ENCODE peak calls at places on chromosomes 16 and 17, in ten cellular contexts. U is prostate gland, K is HCT116, P is breast epithelium, T is upper lobe of left lung, N is lower leg skin, X is right lobe of liver, V is IMR-90, Y is A549, E is tibial nerve. B is an unnamed sample.

GRCh38 chr17:55266051-55266957 is 1.5 kb downstream of the HLF start:
- DNase-seq in U (no peak), K (no peak), P (no peak), T (peak; percentile 60), N (no peak), X (no peak), V (no peak), Y (no peak), E (no peak), B (no peak)

GRCh38 chr16:72740346-72740745 is 307.6 kb downstream of the ZFHX3 start:
- DNase-seq in U (no peak), K (no peak), P (no peak), T (no peak), N (no peak), X (no peak), V (peak; percentile 43), Y (no peak), E (no peak), B (no peak)

GRCh38 chr16:49094471-49094870 is 187.2 kb downstream of the CBLN1 start:
- DNase-seq in U (no peak), K (no peak), P (no peak), T (no peak), N (no peak), X (no peak), V (no peak), Y (no peak), E (no peak), B (no peak)

GRCh38 chr17:14061666-14062560 is 7.4 kb upstream of the COX10 start:
- DNase-seq in U (peak; percentile 23), K (no peak), P (no peak), T (peak; percentile 79), N (no peak), X (no peak), V (peak; percentile 84), Y (no peak), E (no peak), B (peak; percentile 21)

GRCh38 chr16:53511403-53512280 is 8.6 kb upstream of the AKTIP start:
- DNase-seq in U (no peak), K (no peak), P (no peak), T (peak; percentile 57), N (peak; percentile 64), X (peak; percentile 73), V (no peak), Y (peak; percentile 32), E (no peak), B (no peak)

GRCh38 chr17:1173456-1174370 is 6.1 kb downstream of the ABR start:
- DNase-seq in U (no peak), K (no peak), P (no peak), T (no peak), N (no peak), X (no peak), V (no peak), Y (no peak), E (no peak), B (peak; percentile 69)

GRCh38 chr17:4406386-4406785 is 27.4 kb upstream of the SPNS3 start:
- DNase-seq in U (no peak), K (no peak), P (no peak), T (no peak), N (no peak), X (no peak), V (no peak), Y (no peak), E (no peak), B (no peak)

GRCh38 chr17:37671028-37671812 is 28.0 kb upstream of the DDX52 start:
- DNase-seq in U (no peak), K (no peak), P (no peak), T (no peak), N (no peak), X (no peak), V (no peak), Y (no peak), E (no peak), B (no peak)

GRCh38 chr17:7709031-7709430 is 4.0 kb downstream of the EFNB3 start:
- DNase-seq in U (no peak), K (no peak), P (no peak), T (no peak), N (no peak), X (no peak), V (no peak), Y (no peak), E (no peak), B (no peak)

GRCh38 chr17:66855204-66855603 is 20.3 kb downstream of the CACNG5 start:
- DNase-seq in U (no peak), K (no peak), P (no peak), T (no peak), N (peak; percentile 76), X (no peak), V (no peak), Y (no peak), E (no peak), B (no peak)

GRCh38 chr16:85083051-85083639 is 29.1 kb downstream of the CIBAR2 start:
- DNase-seq in U (no peak), K (no peak), P (no peak), T (no peak), N (no peak), X (no peak), V (peak; percentile 27), Y (no peak), E (no peak), B (no peak)

GRCh38 chr16:87297918-87298631 is 19.1 kb downstream of the C16orf95 start:
- DNase-seq in U (no peak), K (no peak), P (no peak), T (no peak), N (no peak), X (no peak), V (peak; percentile 10), Y (no peak), E (no peak), B (no peak)

GRCh38 chr17:67569873-67570272 is 147.9 kb upstream of the NOL11 start:
- DNase-seq in U (no peak), K (no peak), P (no peak), T (no peak), N (no peak), X (no peak), V (no peak), Y (no peak), E (no peak), B (no peak)

GRCh38 chr17:37737971-37738370 is 6.9 kb downstream of the HNF1B start:
- DNase-seq in U (no peak), K (no peak), P (no peak), T (no peak), N (no peak), X (no peak), V (peak; percentile 61), Y (no peak), E (no peak), B (no peak)

GRCh38 chr16:49183911-49184310 is 97.7 kb downstream of the CBLN1 start:
- DNase-seq in U (no peak), K (peak; percentile 31), P (no peak), T (no peak), N (no peak), X (no peak), V (no peak), Y (peak; percentile 22), E (no peak), B (no peak)

GRCh38 chr17:72878975-72879660 is 213.4 kb downstream of the SLC39A11 start:
- DNase-seq in U (no peak), K (no peak), P (no peak), T (no peak), N (no peak), X (no peak), V (no peak), Y (no peak), E (no peak), B (no peak)

GRCh38 chr17:15955793-15956541 is 11.0 kb downstream of the ADORA2B start:
- DNase-seq in U (no peak), K (no peak), P (no peak), T (no peak), N (no peak), X (no peak), V (no peak), Y (no peak), E (no peak), B (no peak)

GRCh38 chr16:82625066-82625968 is 1.5 kb upstream of the CDH13 start:
- DNase-seq in U (no peak), K (no peak), P (no peak), T (no peak), N (no peak), X (no peak), V (no peak), Y (no peak), E (no peak), B (peak; percentile 57)

GRCh38 chr16:82621796-82622195 is 5.0 kb upstream of the CDH13 start:
- DNase-seq in U (no peak), K (no peak), P (no peak), T (no peak), N (no peak), X (no peak), V (no peak), Y (no peak), E (no peak), B (no peak)
- TF ChIP-seq CTCF in U (no peak), K (no peak), P (no peak), T (no peak), N (no peak), X (no peak), V (peak; percentile 22), Y (peak; percentile 7), E (no peak), B (peak; percentile 28)

DNA sequence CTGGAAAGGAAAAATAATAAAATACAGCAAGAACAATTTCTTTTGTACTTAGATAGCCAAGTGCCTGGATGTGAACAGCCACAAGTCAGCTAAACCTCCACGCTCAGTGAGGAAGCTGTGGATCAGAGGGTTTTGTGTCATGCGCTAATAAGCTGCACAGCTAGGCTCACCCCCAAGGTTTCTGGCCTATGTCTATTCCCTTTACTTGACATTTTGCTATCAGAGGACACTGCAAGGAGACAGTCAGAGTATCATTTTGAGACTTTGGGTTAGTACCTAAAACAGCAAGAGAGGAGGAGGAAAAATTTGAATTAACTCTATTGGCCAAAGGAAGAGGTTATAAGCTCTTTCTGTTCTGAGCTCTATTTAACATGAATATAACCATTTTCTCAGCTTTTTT is 139.3 kb downstream of the KCNJ2 start:
- DNase-seq in U (no peak), K (no peak), P (no peak), T (no peak), N (no peak), X (no peak), V (no peak), Y (no peak), E (no peak), B (no peak)
- H3K4me3 ChIP-seq in U (no peak overlapping the region), K (no peak overlapping the region), P (no peak overlapping the region), T (no peak overlapping the region), N (no peak overlapping the region), X (no peak overlapping the region), V (no peak overlapping the region), Y (no peak overlapping the region), E (no peak overlapping the region), B (no peak overlapping the region)

GRCh38 chr16:88811600-88811849 is 203 bp downstream of the APRT start:
- DNase-seq in U (no peak), K (no peak), P (no peak), T (no peak), N (no peak), X (no peak), V (no peak), Y (no peak), E (no peak), B (no peak)
- TF ChIP-seq POLR2A in U (no peak), K (no peak), P (no peak), T (no peak), N (no peak), X (no peak), V (no peak), Y (no peak), E (no peak), B (no peak)

DNA sequence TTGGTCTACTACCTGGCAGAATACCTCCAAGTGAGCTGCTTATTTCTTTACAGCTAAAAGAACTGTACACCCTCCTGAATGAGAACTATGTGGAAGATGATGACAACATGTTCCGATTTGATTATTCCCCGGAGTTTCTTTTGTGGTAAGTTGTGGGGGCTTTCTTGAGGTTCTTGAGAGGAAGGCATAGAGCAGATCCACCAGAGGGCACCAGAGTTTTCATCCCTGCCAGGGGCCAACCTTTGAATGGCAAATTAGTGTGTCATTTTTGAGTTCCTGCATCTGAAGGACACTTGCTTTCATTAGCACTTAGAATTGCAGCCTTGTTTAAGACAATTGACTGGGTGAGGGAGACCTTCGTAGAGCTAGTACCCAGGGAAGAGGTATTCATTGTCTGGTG is 35.0 kb downstream of the NMT1 start:
- DNase-seq in U (no peak), K (peak; percentile 13), P (no peak), T (no peak), N (no peak), X (no peak), V (peak; percentile 39), Y (peak; percentile 63), E (no peak), B (no peak)
- TF ChIP-seq CTCF in U (peak; percentile 37), K (peak; percentile 40), P (peak; percentile 27), T (no peak), N (no peak), X (peak; percentile 39), V (peak; percentile 59), Y (peak; percentile 77), E (peak; percentile 31), B (peak; percentile 53)